ENCODE peak calls at places on chromosomes 2 and 18, in eight cellular contexts. C, D, S, P, Q, L, Y and J are unnamed samples.

GRCh38 chr2:240689975-240690374 is 1.7 kb upstream of the AQP12A start:
- DNase-seq in C (no peak), D (no peak), S (no peak), P (no peak), Q (no peak), L (peak; percentile 19), Y (no peak), J (peak; percentile 35)

GRCh38 chr2:180125245-180125962 is 118.3 kb upstream of the CWC22 start:
- DNase-seq in C (peak; percentile 79), D (peak; percentile 88), S (peak; percentile 43), P (peak; percentile 9), Q (peak; percentile 16), L (peak; percentile 84), Y (peak; percentile 56), J (peak; percentile 86)

GRCh38 chr2:78061301-78061700 is 539.1 kb upstream of the LRRTM4 start:
- DNase-seq in C (no peak), D (no peak), S (no peak), P (no peak), Q (no peak), L (peak; percentile 10), Y (no peak), J (no peak)

GRCh38 chr2:148303166-148303565 is 282.3 kb downstream of the MBD5 start:
- DNase-seq in C (peak; percentile 63), D (no peak), S (no peak), P (no peak), Q (no peak), L (peak; percentile 55), Y (no peak), J (peak; percentile 80)

GRCh38 chr2:85340034-85340892 is 12.5 kb upstream of the TGOLN2 start:
- DNase-seq in C (no peak), D (no peak), S (no peak), P (no peak), Q (no peak), L (no peak), Y (no peak), J (no peak)

GRCh38 chr2:8144785-8145184 is 537.1 kb upstream of the ID2 start:
- DNase-seq in C (no peak), D (no peak), S (no peak), P (no peak), Q (no peak), L (no peak), Y (no peak), J (no peak)

GRCh38 chr18:46343940-46344372 is 239.8 kb downstream of the HAUS1 start:
- DNase-seq in C (no peak), D (peak; percentile 73), S (peak; percentile 61), P (peak; percentile 23), Q (peak; percentile 30), L (peak; percentile 67), Y (peak; percentile 18), J (peak; percentile 74)

GRCh38 chr2:69436594-69436936 is 670 bp downstream of the NFU1 start:
- DNase-seq in C (no peak), D (peak; percentile 26), S (no peak), P (no peak), Q (no peak), L (no peak), Y (no peak), J (no peak)

GRCh38 chr18:32104516-32104915 is 12.8 kb downstream of the RNF138 start:
- DNase-seq in C (no peak), D (no peak), S (no peak), P (no peak), Q (no peak), L (no peak), Y (no peak), J (no peak)

GRCh38 chr18:67386028-67386427 is 130.5 kb downstream of the DSEL start:
- DNase-seq in C (no peak), D (no peak), S (no peak), P (no peak), Q (no peak), L (no peak), Y (no peak), J (no peak)

GRCh38 chr18:62881509-62882016 is 166.2 kb downstream of the PHLPP1 start:
- DNase-seq in C (no peak), D (peak; percentile 85), S (no peak), P (no peak), Q (no peak), L (no peak), Y (no peak), J (no peak)

GRCh38 chr18:62812242-62812641 is 96.9 kb downstream of the PHLPP1 start:
- DNase-seq in C (no peak), D (no peak), S (no peak), P (no peak), Q (no peak), L (no peak), Y (no peak), J (no peak)

GRCh38 chr2:190574169-190574568 is 39.6 kb upstream of the NEMP2 start:
- DNase-seq in C (no peak), D (no peak), S (no peak), P (no peak), Q (no peak), L (no peak), Y (no peak), J (no peak)

GRCh38 chr2:239716536-239717318 is 308.4 kb downstream of the NDUFA10 start:
- DNase-seq in C (no peak), D (no peak), S (peak; percentile 43), P (no peak), Q (no peak), L (peak; percentile 18), Y (peak; percentile 45), J (peak; percentile 29)

GRCh38 chr2:197871780-197872456 is 67.5 kb downstream of the PLCL1 start:
- DNase-seq in C (no peak), D (peak; percentile 82), S (no peak), P (no peak), Q (no peak), L (no peak), Y (no peak), J (peak; percentile 34)

GRCh38 chr18:57431512-57432080 is 3.6 kb upstream of the ONECUT2 start:
- DNase-seq in C (no peak), D (no peak), S (no peak), P (no peak), Q (no peak), L (no peak), Y (no peak), J (no peak)

GRCh38 chr2:177721087-177721486 is 328.5 kb downstream of the AGPS start:
- DNase-seq in C (no peak), D (no peak), S (no peak), P (no peak), Q (no peak), L (no peak), Y (no peak), J (no peak)

GRCh38 chr2:229268626-229269025 is 2.5 kb downstream of the PID1 start:
- DNase-seq in C (no peak), D (no peak), S (no peak), P (no peak), Q (no peak), L (no peak), Y (no peak), J (no peak)

GRCh38 chr2:219567791-219568361 is 3.5 kb downstream of the OBSL1 start:
- DNase-seq in C (no peak), D (no peak), S (no peak), P (no peak), Q (no peak), L (no peak), Y (no peak), J (no peak)

GRCh38 chr2:38959938-38960608 is 70.4 kb downstream of the ARHGEF33 start:
- DNase-seq in C (no peak), D (no peak), S (peak; percentile 82), P (peak; percentile 62), Q (peak; percentile 64), L (peak; percentile 85), Y (peak; percentile 53), J (peak; percentile 89)

GRCh38 chr2:231541605-231542509 is 11.6 kb upstream of the NMUR1 start:
- DNase-seq in C (peak; percentile 68), D (no peak), S (no peak), P (no peak), Q (no peak), L (peak; percentile 82), Y (no peak), J (peak; percentile 90)

GRCh38 chr2:99067871-99068270 is 73.6 kb upstream of the C2orf15 start:
- DNase-seq in C (no peak), D (no peak), S (no peak), P (no peak), Q (no peak), L (no peak), Y (no peak), J (no peak)

GRCh38 chr2:201220102-201220570 is 37.2 kb downstream of the CASP10 start:
- DNase-seq in C (no peak), D (peak; percentile 64), S (no peak), P (no peak), Q (no peak), L (no peak), Y (no peak), J (peak; percentile 59)

GRCh38 chr18:57543560-57543959 is 42.9 kb downstream of the FECH start:
- DNase-seq in C (no peak), D (no peak), S (no peak), P (no peak), Q (no peak), L (no peak), Y (no peak), J (no peak)

GRCh38 chr2:33292981-33293586 is 183.4 kb upstream of the RASGRP3 start:
- DNase-seq in C (no peak), D (peak; percentile 85), S (no peak), P (no peak), Q (no peak), L (no peak), Y (no peak), J (no peak)

GRCh38 chr18:6877288-6877687 is 147.8 kb downstream of the ARHGAP28 start:
- DNase-seq in C (no peak), D (no peak), S (no peak), P (no peak), Q (no peak), L (no peak), Y (no peak), J (no peak)

GRCh38 chr2:197311521-197312033 is 997 bp upstream of the ANKRD44 start:
- DNase-seq in C (no peak), D (peak; percentile 5), S (no peak), P (no peak), Q (no peak), L (no peak), Y (no peak), J (no peak)

GRCh38 chr2:151905963-151906632 is 77.9 kb upstream of the ARL5A start:
- DNase-seq in C (no peak), D (no peak), S (no peak), P (no peak), Q (no peak), L (no peak), Y (no peak), J (no peak)

GRCh38 chr2:78077637-78078036 is 555.5 kb upstream of the LRRTM4 start:
- DNase-seq in C (no peak), D (peak; percentile 85), S (no peak), P (no peak), Q (no peak), L (no peak), Y (no peak), J (no peak)

GRCh38 chr2:1598041-1598710 is 146.1 kb downstream of the PXDN start:
- DNase-seq in C (no peak), D (no peak), S (no peak), P (no peak), Q (no peak), L (peak; percentile 19), Y (no peak), J (peak; percentile 43)

GRCh38 chr2:10369269-10370255 is 66.9 kb downstream of the HPCAL1 start:
- DNase-seq in C (no peak), D (no peak), S (peak; percentile 85), P (no peak), Q (no peak), L (no peak), Y (no peak), J (peak; percentile 37)

GRCh38 chr2:155250800-155251199 is 552.3 kb downstream of the KCNJ3 start:
- DNase-seq in C (peak; percentile 36), D (peak; percentile 64), S (no peak), P (no peak), Q (no peak), L (no peak), Y (no peak), J (peak; percentile 45)

GRCh38 chr2:145015561-145015960 is 495.6 kb upstream of the ZEB2 start:
- DNase-seq in C (no peak), D (no peak), S (no peak), P (no peak), Q (no peak), L (no peak), Y (no peak), J (no peak)